ENCODE peak calls at places on chromosomes 6 and 20, in seven cellular contexts. One of them, this sample, is unnamed.

GRCh38 chr6:139829557-139829956 is 455.1 kb upstream of the CITED2 start:
- DNase-seq in T follicular helper cell: no peak
- DNase-seq in activated CD8-positive, alpha-beta memory T cell treated with anti-CD3 and anti-CD28 coated beads for 24 hours: no peak
- DNase-seq in activated naive CD4-positive, alpha-beta T cell: no peak
- DNase-seq in LoVo: no peak
- DNase-seq in COLO829: no peak
- DNase-seq in HS-27A: no peak
- DNase-seq in this sample: no peak

GRCh38 chr20:24465730-24466129 is 3.7 kb upstream of the SYNDIG1 start:
- DNase-seq in COLO829: no peak
- DNase-seq in activated CD8-positive, alpha-beta memory T cell treated with anti-CD3 and anti-CD28 coated beads for 24 hours: no peak
- DNase-seq in HS-27A: no peak
- DNase-seq in T follicular helper cell: no peak
- DNase-seq in activated naive CD4-positive, alpha-beta T cell: no peak
- DNase-seq in LoVo: no peak
- DNase-seq in this sample: no peak

GRCh38 chr6:36336779-36337194 is at the start of gene BNIP5:
- DNase-seq in LoVo: peak
- DNase-seq in T follicular helper cell: no peak
- DNase-seq in HS-27A: no peak
- DNase-seq in activated CD8-positive, alpha-beta memory T cell treated with anti-CD3 and anti-CD28 coated beads for 24 hours: no peak
- DNase-seq in COLO829: no peak
- DNase-seq in activated naive CD4-positive, alpha-beta T cell: no peak
- DNase-seq in this sample: no peak

GRCh38 chr20:35604444-35604750 is 11.2 kb upstream of the SPAG4 start:
- DNase-seq in LoVo: no peak
- DNase-seq in activated naive CD4-positive, alpha-beta T cell: no peak
- DNase-seq in T follicular helper cell: no peak
- DNase-seq in COLO829: no peak
- DNase-seq in activated CD8-positive, alpha-beta memory T cell treated with anti-CD3 and anti-CD28 coated beads for 24 hours: no peak
- DNase-seq in HS-27A: no peak
- DNase-seq in this sample: peak

GRCh38 chr6:134166529-134167221 is 114.3 kb upstream of the SLC2A12 start:
- DNase-seq in LoVo: no peak
- DNase-seq in T follicular helper cell: no peak
- DNase-seq in activated naive CD4-positive, alpha-beta T cell: no peak
- DNase-seq in HS-27A: no peak
- DNase-seq in activated CD8-positive, alpha-beta memory T cell treated with anti-CD3 and anti-CD28 coated beads for 24 hours: no peak
- DNase-seq in COLO829: no peak
- DNase-seq in this sample: no peak

GRCh38 chr6:46848684-46849360 is 55.6 kb downstream of the MEP1A start:
- DNase-seq in LoVo: peak
- DNase-seq in activated CD8-positive, alpha-beta memory T cell treated with anti-CD3 and anti-CD28 coated beads for 24 hours: peak
- DNase-seq in activated naive CD4-positive, alpha-beta T cell: peak
- DNase-seq in T follicular helper cell: peak
- DNase-seq in HS-27A: no peak
- DNase-seq in COLO829: peak
- DNase-seq in this sample: peak

GRCh38 chr6:98932424-98932823 is 15.3 kb downstream of the FBXL4 start:
- DNase-seq in T follicular helper cell: no peak
- DNase-seq in HS-27A: no peak
- DNase-seq in LoVo: no peak
- DNase-seq in COLO829: no peak
- DNase-seq in activated CD8-positive, alpha-beta memory T cell treated with anti-CD3 and anti-CD28 coated beads for 24 hours: no peak
- DNase-seq in activated naive CD4-positive, alpha-beta T cell: no peak
- DNase-seq in this sample: no peak

GRCh38 chr6:106377061-106377540 is 16.6 kb downstream of the CRYBG1 start:
- DNase-seq in HS-27A: no peak
- DNase-seq in LoVo: no peak
- DNase-seq in activated naive CD4-positive, alpha-beta T cell: no peak
- DNase-seq in activated CD8-positive, alpha-beta memory T cell treated with anti-CD3 and anti-CD28 coated beads for 24 hours: no peak
- DNase-seq in COLO829: peak
- DNase-seq in T follicular helper cell: no peak
- DNase-seq in this sample: no peak

GRCh38 chr6:26125015-26125690 is 37.9 kb downstream of the HFE start:
- DNase-seq in HS-27A: no peak
- DNase-seq in activated CD8-positive, alpha-beta memory T cell treated with anti-CD3 and anti-CD28 coated beads for 24 hours: no peak
- DNase-seq in T follicular helper cell: no peak
- DNase-seq in LoVo: peak
- DNase-seq in activated naive CD4-positive, alpha-beta T cell: no peak
- DNase-seq in COLO829: no peak
- DNase-seq in this sample: no peak

GRCh38 chr6:15066433-15067337 is 179.2 kb upstream of the JARID2 start:
- DNase-seq in HS-27A: no peak
- DNase-seq in LoVo: peak
- DNase-seq in COLO829: peak
- DNase-seq in activated naive CD4-positive, alpha-beta T cell: no peak
- DNase-seq in T follicular helper cell: no peak
- DNase-seq in activated CD8-positive, alpha-beta memory T cell treated with anti-CD3 and anti-CD28 coated beads for 24 hours: no peak
- DNase-seq in this sample: peak

GRCh38 chr6:29016559-29017427 is 11.7 kb upstream of the ZNF311 start:
- DNase-seq in COLO829: peak
- DNase-seq in activated naive CD4-positive, alpha-beta T cell: peak
- DNase-seq in activated CD8-positive, alpha-beta memory T cell treated with anti-CD3 and anti-CD28 coated beads for 24 hours: peak
- DNase-seq in T follicular helper cell: peak
- DNase-seq in HS-27A: peak
- DNase-seq in LoVo: peak
- DNase-seq in this sample: peak

This sample was measured in upper lobe of right lung.